ENCODE peak calls at places on chromosomes 6 and 20, in six cellular contexts. X, D, L, V, B and S are unnamed samples.

GRCh38 chr6:39016831-39017230 is 31.8 kb upstream of the GLP1R start:
- DNase-seq in X (no peak), D (no peak), L (no peak), V (no peak), B (no peak), S (no peak)

GRCh38 chr20:297925-298754 is 770 bp downstream of the ZCCHC3 start:
- DNase-seq in X (peak), D (peak), L (peak), V (peak), B (peak), S (no peak)

GRCh38 chr20:18984238-18985200 is 170.9 kb downstream of the SCP2D1 start:
- DNase-seq in X (no peak), D (no peak), L (no peak), V (no peak), B (no peak), S (no peak)

GRCh38 chr6:70954750-70955149 is 2.1 kb downstream of the B3GAT2 start:
- DNase-seq in X (peak), D (no peak), L (no peak), V (no peak), B (no peak), S (no peak)

GRCh38 chr6:42295181-42295580 is 77.5 kb upstream of the MRPS10 start:
- DNase-seq in X (no peak), D (no peak), L (no peak), V (no peak), B (no peak), S (no peak)

GRCh38 chr6:158131926-158132325 is 36.1 kb downstream of the SERAC1 start:
- DNase-seq in X (no peak), D (peak), L (no peak), V (no peak), B (no peak), S (no peak)

GRCh38 chr6:69835414-69836179 is 30.8 kb upstream of the COL19A1 start:
- DNase-seq in X (no peak), D (peak), L (no peak), V (no peak), B (no peak), S (no peak)

GRCh38 chr6:41191569-41191968 is 9.4 kb downstream of the TREML2 start:
- DNase-seq in X (peak), D (no peak), L (no peak), V (no peak), B (no peak), S (no peak)

GRCh38 chr20:17661121-17661744 is 20.8 kb downstream of the RRBP1 start:
- DNase-seq in X (no peak), D (no peak), L (peak), V (no peak), B (no peak), S (peak)

GRCh38 chr6:128806274-128806673 is 76.7 kb upstream of the LAMA2 start:
- DNase-seq in X (no peak), D (no peak), L (no peak), V (no peak), B (no peak), S (no peak)

GRCh38 chr20:47019106-47019824 is 124.6 kb downstream of the EYA2 start:
- DNase-seq in X (no peak), D (no peak), L (no peak), V (no peak), B (peak), S (no peak)

GRCh38 chr6:44133003-44133931 is 5.9 kb downstream of the TMEM63B start:
- DNase-seq in X (no peak), D (no peak), L (no peak), V (peak), B (peak), S (no peak)

GRCh38 chr6:169070506-169071176 is 183.0 kb downstream of the THBS2 start:
- DNase-seq in X (no peak), D (peak), L (peak), V (peak), B (peak), S (peak)
- TF ChIP-seq CTCF in X (no peak), D (peak), L (peak), V (no peak), B (no peak), S (peak)

GRCh38 chr6:151869345-151869744 is 61.9 kb downstream of the ESR1 start:
- DNase-seq in X (no peak), D (no peak), L (no peak), V (no peak), B (no peak), S (no peak)
- H3K27ac ChIP-seq in X (no peak), D (no peak), L (no peak), V (no peak), B (no peak), S (no peak)

GRCh38 chr20:39112196-39112743 is 150.1 kb downstream of the DHX35 start:
- DNase-seq in X (peak), D (peak), L (no peak), V (peak), B (no peak), S (no peak)
- TF ChIP-seq CTCF in X (peak), D (peak), L (peak), V (peak), B (peak), S (peak)

GRCh38 chr20:3238616-3239025 is 369 bp downstream of the SLC4A11 start:
- DNase-seq in X (no peak), D (no peak), L (no peak), V (peak), B (no peak), S (peak)
- H3K27ac ChIP-seq in X (no peak), D (no peak), L (no peak), V (no peak), B (no peak), S (peak)

GRCh38 chr6:155317186-155317585 is 2.9 kb upstream of the TFB1M start:
- DNase-seq in X (no peak), D (no peak), L (no peak), V (no peak), B (no peak), S (no peak)
- TF ChIP-seq CTCF in X (no peak), D (peak), L (no peak), V (no peak), B (no peak), S (peak)